ENCODE peak calls at places on chromosomes 4 and X, in four cellular contexts. R is upper lobe of right lung, Y is heart right ventricle, H is astrocyte of the cerebellum. U is an unnamed sample.

GRCh38 chrX:117996918-117997480 is 119.6 kb downstream of the KLHL13 start:
- DNase-seq in R (no peak), Y (no peak), H (no peak), U (no peak)

GRCh38 chr4:26753642-26754041 is 107.0 kb upstream of the STIM2 start:
- DNase-seq in R (no peak), Y (peak; percentile 69), H (no peak), U (no peak)

GRCh38 chr4:176002007-176002623 is 63.5 kb upstream of the WDR17 start:
- DNase-seq in R (peak; percentile 80), Y (no peak), H (no peak), U (peak; percentile 11)

GRCh38 chr4:187149229-187149628 is 425.6 kb upstream of the FAT1 start:
- DNase-seq in R (no peak), Y (no peak), H (no peak), U (no peak)

GRCh38 chr4:20684852-20685763 is 15.2 kb upstream of the PACRGL start:
- DNase-seq in R (no peak), Y (no peak), H (peak; percentile 11), U (no peak)

GRCh38 chr4:107987916-107988762 is 1.6 kb upstream of the HADH start:
- DNase-seq in R (no peak), Y (no peak), H (no peak), U (no peak)

GRCh38 chr4:63361628-63362027 is 1047.6 kb downstream of the TECRL start:
- DNase-seq in R (no peak), Y (no peak), H (no peak), U (no peak)

GRCh38 chr4:52711834-52712171 is 39.4 kb downstream of the ERVMER34-1 start:
- DNase-seq in R (no peak), Y (no peak), H (no peak), U (no peak)

GRCh38 chrX:22122510-22122909 is 90.4 kb downstream of the PHEX start:
- DNase-seq in R (no peak), Y (no peak), H (peak; percentile 78), U (no peak)

GRCh38 chrX:139881130-139881529 is 51.7 kb downstream of the ATP11C start:
- DNase-seq in R (no peak), Y (no peak), H (no peak), U (no peak)

GRCh38 chrX:47518105-47518504 is 35.1 kb upstream of the ZNF41 start:
- DNase-seq in R (no peak), Y (no peak), H (no peak), U (no peak)

GRCh38 chrX:20144491-20144890 is 2.9 kb upstream of the EIF1AX start:
- DNase-seq in R (no peak), Y (no peak), H (no peak), U (no peak)
- TF ChIP-seq CTCF in R (no peak), Y (no peak), H (no peak), U (no peak)

GRCh38 chr4:182800216-182800515 is 117.0 kb downstream of the DCTD start:
- DNase-seq in R (no peak), Y (no peak), H (no peak), U (no peak)
- H3K4me3 ChIP-seq in R (no peak overlapping the region), Y (no peak overlapping the region), H (no peak overlapping the region), U (no peak overlapping the region)

GRCh38 chr4:11904117-11904535 is 475.4 kb upstream of the HS3ST1 start:
- DNase-seq in R (no peak), Y (peak; percentile 72), H (no peak), U (no peak)

GRCh38 chr4:11908712-11909111 is 480.0 kb upstream of the HS3ST1 start:
- DNase-seq in R (no peak), Y (no peak), H (no peak), U (no peak)

GRCh38 chr4:11910780-11911179 is 482.1 kb upstream of the HS3ST1 start:
- DNase-seq in R (no peak), Y (no peak), H (no peak), U (no peak)

GRCh38 chr4:11904991-11905760 is 476.5 kb upstream of the HS3ST1 start:
- DNase-seq in R (no peak), Y (peak; percentile 7), H (no peak), U (no peak)

GRCh38 chr4:11908205-11908604 is 479.5 kb upstream of the HS3ST1 start:
- DNase-seq in R (no peak), Y (no peak), H (no peak), U (no peak)
- TF ChIP-seq CTCF in R (no peak), Y (no peak), H (no peak), U (no peak)

GRCh38 chrX:84363054-84363453 is 139.2 kb downstream of the HDX start:
- DNase-seq in R (no peak), Y (no peak), H (no peak), U (no peak)
- H3K4me3 ChIP-seq in R (no peak overlapping the region), Y (no peak overlapping the region), H (no peak overlapping the region), U (no peak overlapping the region)

DNA sequence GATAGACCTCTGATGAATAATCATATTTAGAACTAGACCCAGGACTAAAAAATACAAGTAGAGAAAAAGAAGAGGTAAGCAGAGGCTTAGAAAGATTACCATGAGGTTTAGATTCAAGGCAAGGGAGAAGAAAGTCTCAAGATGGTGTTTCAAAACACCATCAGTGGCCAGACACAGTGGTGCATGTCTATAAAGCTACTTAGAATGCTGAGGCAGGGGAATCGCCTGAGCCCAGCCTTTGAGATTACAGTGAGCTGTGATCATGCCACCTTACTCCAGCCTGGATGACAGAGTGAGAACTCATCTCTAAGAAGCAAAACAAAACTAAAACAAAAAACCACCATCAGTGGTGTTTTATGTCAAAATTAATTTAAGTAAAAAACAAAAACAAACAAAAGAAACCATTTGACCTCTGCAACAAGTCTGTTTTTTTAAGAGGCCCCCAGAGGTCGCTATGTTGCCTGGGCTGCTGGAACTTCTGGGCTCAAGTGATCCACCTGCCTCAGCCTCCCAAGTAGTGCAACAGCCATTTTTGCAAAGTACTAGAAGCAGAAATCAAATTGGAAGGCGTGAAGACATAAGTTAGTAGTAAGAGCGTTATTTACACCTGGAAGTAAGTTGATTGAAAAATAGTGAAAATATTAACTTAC is 784.3 kb downstream of the ADGRL3 start:
- DNase-seq in R (no peak), Y (no peak), H (no peak), U (no peak)
- TF ChIP-seq CTCF in R (no peak), Y (no peak), H (no peak), U (no peak)

GRCh38 chr4:128654465-128654864 is 155.0 kb upstream of the JADE1 start:
- DNase-seq in R (no peak), Y (no peak), H (no peak), U (no peak)
- H3K4me3 ChIP-seq in R (no peak overlapping the region), Y (no peak overlapping the region), H (no peak overlapping the region), U (no peak overlapping the region)

DNA sequence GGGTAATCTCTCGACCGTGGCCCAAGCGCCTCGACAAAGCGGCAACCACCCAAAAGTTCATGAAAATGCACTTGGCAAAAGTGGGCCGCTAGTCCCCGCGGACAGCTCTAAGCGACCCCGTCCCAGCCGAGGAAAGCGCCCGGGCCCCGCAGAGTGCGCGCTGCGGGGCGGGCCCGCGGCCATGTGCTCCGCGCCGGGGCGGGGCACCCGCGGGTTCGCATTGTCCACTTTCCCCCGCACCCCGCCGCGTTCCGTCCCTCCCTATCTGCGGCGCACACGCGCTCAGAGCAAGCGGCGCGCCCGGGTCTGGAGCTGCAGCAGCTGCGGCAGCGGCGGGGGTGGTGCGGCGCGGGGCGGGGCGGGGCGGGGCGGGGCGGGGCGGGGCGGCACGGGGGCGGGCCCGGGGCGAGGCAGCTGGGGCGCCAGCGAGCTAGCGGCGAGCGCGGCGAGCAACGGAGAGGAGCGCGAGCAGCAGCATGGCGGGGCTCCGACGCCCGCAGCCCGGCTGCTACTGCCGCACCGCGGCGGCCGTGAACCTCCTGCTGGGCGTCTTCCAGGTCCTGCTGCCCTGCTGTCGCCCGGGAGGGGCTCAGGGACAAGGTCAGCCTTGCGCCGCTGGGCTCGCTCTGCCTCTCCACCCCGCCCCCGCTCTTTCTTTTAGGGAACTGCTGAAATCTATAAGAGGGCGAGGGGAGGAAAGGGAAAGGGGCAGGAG is at the start of gene TMEM131L:
- DNase-seq in R (peak; percentile 86), Y (peak; percentile 60), H (no peak), U (peak; percentile 86)
- TF ChIP-seq CTCF in R (peak; percentile 16), Y (peak; percentile 11), H (peak; percentile 21), U (no peak)

GRCh38 chrX:70445197-70445656 is 592 bp downstream of the DLG3 start:
- DNase-seq in R (no peak), Y (no peak), H (no peak), U (peak; percentile 77)
- H3K4me3 ChIP-seq in R (peak overlapping the region; percentile 10), Y (peak overlapping the region; percentile 29), H (no peak overlapping the region), U (no peak overlapping the region)

GRCh38 chr4:161317000-161317399 is 846.8 kb downstream of the FSTL5 start:
- DNase-seq in R (no peak), Y (no peak), H (no peak), U (no peak)

GRCh38 chr4:161320377-161320776 is 843.4 kb downstream of the FSTL5 start:
- DNase-seq in R (no peak), Y (no peak), H (no peak), U (no peak)
- TF ChIP-seq CTCF in R (peak; percentile 29), Y (no peak), H (peak; percentile 44), U (no peak)

DNA sequence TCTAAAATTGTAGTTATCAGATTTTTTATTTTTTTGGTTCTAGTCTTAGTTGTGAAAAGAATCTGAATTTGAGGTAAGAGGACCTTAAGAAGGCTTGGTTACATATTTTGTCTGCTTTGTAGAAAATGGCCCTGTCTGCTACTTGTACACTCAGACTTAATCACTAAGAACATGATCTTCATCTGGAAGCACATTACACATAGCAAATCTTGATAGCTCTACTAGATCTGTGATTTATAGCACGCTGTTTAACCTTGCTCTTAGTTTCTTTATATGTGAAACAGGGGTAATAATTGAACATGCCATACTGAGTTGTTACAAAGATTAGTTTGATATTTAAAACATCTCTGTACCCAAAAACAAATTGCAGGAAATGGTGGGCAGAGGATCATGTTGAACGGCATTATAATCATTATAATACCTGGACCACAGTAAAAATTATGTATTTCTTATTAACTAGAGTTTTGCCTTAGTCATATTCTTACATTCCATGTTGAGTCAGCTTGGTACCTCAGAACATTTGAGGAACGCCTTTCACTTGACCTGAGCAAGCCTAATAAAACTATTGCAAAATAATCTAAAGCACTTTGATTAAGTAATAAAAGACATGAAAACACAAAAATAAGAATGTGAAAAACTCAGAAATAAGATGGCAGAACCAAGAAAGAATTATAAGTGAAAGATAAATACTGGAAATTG is 738.0 kb upstream of the AADAT start:
- DNase-seq in R (no peak), Y (no peak), H (no peak), U (no peak)
- H3K4me3 ChIP-seq in R (no peak overlapping the region), Y (no peak overlapping the region), H (no peak overlapping the region), U (no peak overlapping the region)